ENCODE peak calls at places on chromosome 19, in nine cellular contexts. S is right lobe of liver, T is SK-N-SH, M is stomach, L is fibroblast of lung, J is HCT116, A is OCI-LY7, K is body of pancreas, W is tibial nerve. Z is an unnamed sample. For H3K36me3, the result is how much of the 10 kb centered on the place peaks cover.

GRCh38 chr19:31304877-31305312 is 44.3 kb downstream of the TSHZ3 start:
- DNase-seq in W (no peak), J (no peak), A (no peak), S (no peak), K (peak), L (peak), T (no peak), M (no peak), Z (no peak)

GRCh38 chr19:4018775-4019504 is 11.4 kb downstream of the PIAS4 start:
- DNase-seq in J (no peak), T (no peak), K (no peak), A (no peak), S (no peak), L (no peak), W (no peak), M (no peak), Z (no peak)

GRCh38 chr19:42479736-42480135 is 37.0 kb upstream of the CXCL17 start:
- DNase-seq in M (no peak), K (no peak), L (no peak), W (no peak), A (no peak), T (no peak), J (no peak), S (no peak), Z (no peak)

GRCh38 chr19:52428937-52429336 is at the start of gene ZNF534:
- DNase-seq in K (no peak), T (no peak), J (no peak), M (no peak), A (no peak), L (no peak), W (no peak), S (no peak), Z (no peak)

GRCh38 chr19:41987141-41987860 is 6.7 kb downstream of the ATP1A3 start:
- DNase-seq in M (no peak), L (no peak), T (no peak), J (no peak), S (no peak), W (no peak), A (no peak), K (no peak), Z (no peak)

GRCh38 chr19:10431943-10432735 is 11.8 kb downstream of the PDE4A start:
- DNase-seq in J (no peak), S (no peak), L (no peak), M (peak), K (peak), T (peak), W (no peak), A (no peak), Z (peak)

GRCh38 chr19:6639439-6639838 is 30.5 kb downstream of the TNFSF14 start:
- DNase-seq in T (no peak), W (no peak), A (no peak), S (no peak), K (no peak), M (no peak), J (no peak), L (no peak), Z (no peak)

GRCh38 chr19:31066385-31066784 is 282.9 kb downstream of the TSHZ3 start:
- DNase-seq in S (no peak), A (no peak), W (no peak), J (no peak), L (peak), M (no peak), K (peak), T (no peak), Z (no peak)

GRCh38 chr19:10921199-10921879 is 7.1 kb downstream of the YIPF2 start:
- DNase-seq in W (no peak), M (no peak), S (no peak), T (no peak), L (no peak), J (no peak), K (no peak), A (no peak), Z (no peak)

GRCh38 chr19:5961969-5962945 is 15.7 kb downstream of the RANBP3 start:
- DNase-seq in T (no peak), L (peak), M (peak), W (no peak), S (peak), A (peak), K (peak), J (no peak), Z (peak)

GRCh38 chr19:2575734-2576481 is 100.0 kb downstream of the GADD45B start:
- DNase-seq in S (peak), K (peak), W (peak), J (no peak), A (no peak), L (peak), T (peak), M (peak), Z (no peak)

GRCh38 chr19:2578391-2578826 is 102.5 kb downstream of the GADD45B start:
- DNase-seq in A (no peak), J (no peak), K (peak), W (no peak), M (peak), S (no peak), L (peak), T (no peak), Z (peak)

GRCh38 chr19:2578911-2579677 is 103.2 kb downstream of the GADD45B start:
- DNase-seq in J (peak), T (peak), M (peak), A (no peak), W (peak), L (peak), K (peak), S (peak), Z (peak)

GRCh38 chr19:2579678-2580280 is 103.9 kb downstream of the GADD45B start:
- DNase-seq in K (no peak), L (no peak), T (no peak), A (no peak), W (no peak), J (no peak), S (no peak), M (no peak), Z (no peak)

DNA sequence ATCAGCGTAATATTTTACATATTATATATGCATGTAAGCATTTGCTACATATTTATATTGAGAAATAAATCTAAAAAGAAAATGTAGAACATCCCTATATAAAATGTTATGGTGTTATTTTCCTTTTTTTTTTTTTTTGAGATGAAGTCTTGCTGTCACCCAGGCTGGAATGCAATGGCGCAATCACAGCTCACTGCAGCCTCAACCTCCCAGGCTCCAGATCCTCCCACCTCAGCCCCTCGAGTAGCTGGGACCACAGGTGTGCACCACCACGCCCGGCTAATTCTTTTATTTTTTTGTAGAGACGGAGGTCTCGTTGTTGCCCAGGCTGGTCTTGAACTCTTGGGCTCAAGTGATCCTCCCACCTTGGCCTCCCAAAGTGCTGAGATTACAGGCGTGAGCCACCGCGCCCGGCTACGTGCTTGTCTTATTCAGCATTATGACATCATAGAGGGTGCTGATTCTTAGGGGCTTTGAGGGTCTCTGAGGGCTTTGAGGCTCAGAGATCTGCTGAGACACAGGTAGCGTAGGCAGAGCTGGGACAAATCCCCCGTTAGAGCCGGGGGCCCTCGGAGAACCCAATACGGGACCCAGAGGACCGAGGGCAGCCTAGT is 101.9 kb downstream of the GADD45B start:
- DNase-seq in A (no peak), M (no peak), T (no peak), L (no peak), S (no peak), K (no peak), W (no peak), J (no peak), Z (no peak)
- H3K4me3 ChIP-seq in A (no peak), M (no peak), T (no peak), L (no peak), S (peak), K (no peak), W (no peak), J (peak), Z (no peak)

GRCh38 chr19:29774126-29774525 is 37.7 kb upstream of the CCNE1 start:
- DNase-seq in J (no peak), W (no peak), T (no peak), A (no peak), M (no peak), K (no peak), S (no peak), L (no peak), Z (no peak)

GRCh38 chr19:29775575-29775900 is 36.3 kb upstream of the CCNE1 start:
- DNase-seq in J (no peak), K (no peak), S (no peak), M (no peak), T (peak), A (no peak), W (no peak), L (no peak), Z (no peak)

GRCh38 chr19:29771708-29772415 is 39.9 kb upstream of the CCNE1 start:
- DNase-seq in K (peak), J (peak), T (peak), S (peak), L (peak), W (no peak), A (peak), M (peak), Z (peak)

GRCh38 chr19:29772696-29773095 is 39.1 kb upstream of the CCNE1 start:
- DNase-seq in W (no peak), S (no peak), L (no peak), A (no peak), T (no peak), M (no peak), K (no peak), J (no peak), Z (no peak)

GRCh38 chr19:29773141-29773540 is 38.6 kb upstream of the CCNE1 start:
- DNase-seq in K (no peak), W (no peak), J (no peak), S (no peak), M (no peak), T (no peak), L (no peak), A (no peak), Z (no peak)
- H3K27ac ChIP-seq in K (no peak), W (no peak), J (no peak), S (no peak), M (no peak), T (no peak), L (no peak), A (no peak), Z (no peak)

DNA sequence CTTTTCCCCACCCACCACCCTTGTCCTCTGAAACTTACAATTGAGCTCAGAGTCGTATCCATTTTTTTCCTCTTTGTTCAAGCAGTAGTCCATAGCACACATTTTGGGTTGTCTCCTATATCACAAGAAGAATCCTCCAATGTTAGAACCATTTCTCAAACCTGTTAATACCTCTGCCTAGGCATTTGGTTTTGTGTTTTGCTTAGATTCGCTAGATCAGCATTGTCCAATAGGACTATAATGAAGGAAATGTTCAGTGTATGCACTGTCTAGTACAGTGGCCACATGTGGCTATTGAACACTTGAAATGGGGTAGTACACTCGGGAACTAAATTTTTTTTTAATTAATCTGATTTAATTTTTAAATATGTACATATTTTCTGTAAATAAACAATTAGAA is 12.6 kb downstream of the DPY19L3 start:
- DNase-seq in K (no peak), M (no peak), A (no peak), T (no peak), S (no peak), J (no peak), W (no peak), L (no peak), Z (no peak)
- H3K36me3 ChIP-seq in K (under half), M (half or more), A (half or more), T (under half), S (under half), J (under half), W (half or more), L (under half), Z (under half)

DNA sequence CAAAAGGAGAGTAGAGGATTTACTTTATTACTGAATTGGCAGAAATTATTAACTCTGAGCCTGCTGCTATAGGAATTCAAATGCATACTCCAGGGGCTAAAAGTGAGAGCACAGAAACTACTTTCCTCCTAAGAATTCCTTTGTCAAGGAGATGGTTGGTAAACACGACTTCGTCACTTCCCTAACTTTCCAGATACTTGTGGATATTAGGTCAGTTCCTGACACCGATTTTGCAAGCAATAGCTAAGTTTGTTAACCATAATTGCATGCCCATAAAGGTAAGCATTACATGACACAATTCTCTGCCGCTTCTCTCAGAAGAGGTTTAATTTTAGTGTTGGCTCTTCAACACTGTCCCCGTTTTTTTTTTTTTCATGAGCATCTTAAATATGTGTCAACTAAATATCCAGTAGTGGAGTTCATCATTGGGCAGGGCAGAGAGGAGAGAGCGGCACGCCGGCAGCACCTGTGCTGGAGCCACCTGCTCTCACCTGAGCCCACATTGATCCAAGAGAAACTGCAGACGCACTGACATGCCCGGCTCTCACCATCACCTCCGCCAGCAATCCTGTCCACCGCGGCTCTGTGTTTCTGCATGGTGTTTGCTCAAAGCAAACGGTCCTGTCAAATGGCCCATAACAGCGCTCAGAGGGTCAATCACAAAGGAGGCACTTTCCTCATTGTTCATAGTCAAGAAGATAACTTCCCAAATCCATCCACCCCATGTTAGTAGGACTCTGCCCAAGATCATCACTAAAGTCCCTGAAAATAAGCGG is 2.6 kb downstream of the MED26 start:
- DNase-seq in S (no peak), A (no peak), L (no peak), J (no peak), M (no peak), W (no peak), T (no peak), K (no peak), Z (no peak)
- H3K4me3 ChIP-seq in S (no peak), A (no peak), L (no peak), J (no peak), M (no peak), W (no peak), T (no peak), K (no peak), Z (no peak)

DNA sequence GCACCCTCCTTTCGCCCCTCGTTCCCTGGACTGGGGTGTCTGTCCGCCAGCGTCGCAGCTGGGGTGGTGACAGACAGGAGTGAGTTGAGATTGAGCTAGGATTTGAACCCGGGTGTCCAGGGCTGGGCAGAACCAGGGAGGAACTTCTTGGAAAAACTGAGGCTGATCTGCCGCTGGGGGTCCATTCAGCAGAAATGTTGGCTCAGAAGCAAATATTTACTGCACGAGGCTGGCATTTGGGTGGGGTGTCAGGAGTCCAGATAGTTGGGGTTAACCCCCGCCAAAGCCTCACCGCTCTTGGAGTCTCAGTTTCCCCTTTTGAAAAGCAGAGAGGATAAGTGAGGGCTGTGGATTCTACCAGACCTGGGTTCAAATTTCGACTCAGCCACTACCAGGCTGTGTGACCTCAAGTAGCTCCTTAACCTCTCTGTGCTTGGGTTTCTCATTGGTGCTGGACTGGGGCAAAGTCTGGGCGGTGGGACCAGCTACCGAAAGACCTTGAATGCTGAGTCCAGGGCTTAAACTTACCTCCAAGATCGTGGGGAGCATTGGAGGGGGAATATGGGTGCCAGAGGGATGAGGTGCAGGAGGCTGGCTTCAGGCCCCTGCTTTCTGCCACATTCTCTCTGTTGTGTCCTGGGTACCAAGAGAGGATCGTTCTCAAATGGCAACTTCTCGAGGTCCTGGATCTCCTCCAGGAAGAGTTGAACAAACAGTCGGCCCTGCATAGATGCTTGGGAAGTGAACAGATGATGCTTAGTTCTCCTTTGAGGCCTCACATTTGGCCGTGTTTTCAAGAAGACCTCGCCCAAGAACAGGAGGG is 21.1 kb downstream of the MAST3 start:
- DNase-seq in J (no peak), T (no peak), M (no peak), W (no peak), L (peak), A (no peak), S (no peak), K (peak), Z (no peak)
- H3K27ac ChIP-seq in J (peak), T (no peak), M (peak), W (peak), L (no peak), A (peak), S (no peak), K (peak), Z (peak)

GRCh38 chr19:1117654-1118053 is 13.9 kb downstream of the GPX4 start:
- DNase-seq in T (no peak), J (no peak), L (no peak), K (no peak), S (no peak), A (no peak), W (no peak), M (no peak), Z (no peak)

GRCh38 chr19:1119475-1120217 is 15.9 kb downstream of the GPX4 start:
- DNase-seq in M (no peak), K (no peak), T (no peak), W (no peak), S (no peak), A (no peak), L (no peak), J (no peak), Z (no peak)

GRCh38 chr19:1121395-1121794 is 17.6 kb downstream of the GPX4 start:
- DNase-seq in A (no peak), T (no peak), S (no peak), W (no peak), M (no peak), J (no peak), L (no peak), K (no peak), Z (no peak)

GRCh38 chr19:1116726-1117581 is 13.2 kb downstream of the GPX4 start:
- DNase-seq in S (peak), K (no peak), J (no peak), M (no peak), W (no peak), T (no peak), A (no peak), L (no peak), Z (no peak)

DNA sequence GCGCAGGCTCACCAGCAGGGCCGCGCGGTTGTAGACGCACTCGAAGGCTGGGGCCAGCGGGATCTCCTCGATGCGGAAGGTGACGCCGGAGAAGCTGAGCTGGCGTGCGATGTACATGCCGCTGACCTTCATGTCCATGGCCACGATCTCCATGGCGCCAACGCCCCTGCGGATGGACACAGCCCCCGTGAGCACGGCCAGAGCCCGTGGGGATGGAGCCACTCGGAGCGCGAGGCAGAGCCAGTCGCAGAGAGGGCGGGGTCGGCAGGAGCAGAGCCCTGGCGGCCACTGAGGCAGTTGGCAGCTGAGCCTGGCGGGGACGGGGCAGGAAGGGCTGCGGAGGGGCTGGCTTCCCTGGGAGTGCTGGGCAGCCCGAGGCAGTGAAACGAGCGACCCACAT is 15.2 kb downstream of the GPX4 start:
- DNase-seq in A (no peak), W (no peak), T (no peak), J (no peak), K (no peak), L (no peak), S (peak), M (no peak), Z (no peak)
- H3K36me3 ChIP-seq in A (under half), W (half or more), T (under half), J (under half), K (under half), L (half or more), S (under half), M (half or more), Z (under half)

GRCh38 chr19:39831679-39832078 is 2.3 kb downstream of the DYRK1B start:
- DNase-seq in J (no peak), M (no peak), T (no peak), S (no peak), W (no peak), L (no peak), K (no peak), A (no peak), Z (no peak)

GRCh38 chr19:39833464-39834286 is at the start of gene DYRK1B:
- DNase-seq in S (peak), J (no peak), L (peak), W (peak), K (peak), A (peak), M (peak), T (peak), Z (peak)

GRCh38 chr19:39832341-39833083 is 1.4 kb downstream of the DYRK1B start:
- DNase-seq in W (no peak), S (no peak), J (no peak), K (no peak), L (no peak), M (no peak), T (no peak), A (no peak), Z (no peak)

GRCh38 chr19:39833160-39833463 is 850 bp downstream of the DYRK1B start:
- DNase-seq in M (no peak), K (no peak), S (no peak), A (no peak), W (no peak), L (no peak), T (no peak), J (no peak), Z (no peak)

DNA sequence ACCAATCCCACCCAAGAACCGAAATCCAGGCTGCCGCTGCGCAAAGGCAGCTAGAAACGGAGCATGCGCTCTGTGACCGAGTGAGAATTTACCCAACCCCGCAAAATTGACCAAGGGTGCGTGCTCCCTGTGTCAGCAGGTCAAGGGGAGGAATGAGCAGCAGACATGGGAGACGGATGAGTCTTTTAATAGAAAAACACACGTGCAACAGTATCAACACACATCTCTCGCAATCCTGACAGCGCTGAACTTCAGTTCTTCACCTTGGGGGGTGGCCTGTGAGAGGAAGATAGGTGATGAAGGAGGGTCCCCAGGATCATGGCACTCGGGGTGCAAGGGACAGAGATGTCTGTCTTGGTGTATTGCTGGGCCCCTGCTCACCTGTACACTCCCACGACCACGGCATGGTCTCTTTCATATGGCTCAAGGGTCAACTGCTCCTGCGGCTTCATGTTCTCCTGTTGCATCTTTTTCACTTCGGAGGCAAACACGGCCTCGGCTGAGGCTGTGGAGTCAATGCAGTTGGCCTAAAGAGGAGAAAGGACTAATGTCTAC is 402 bp upstream of the DYRK1B start:
- DNase-seq in K (no peak), S (no peak), L (no peak), J (no peak), M (no peak), A (no peak), T (no peak), W (no peak), Z (no peak)
- H3K4me3 ChIP-seq in K (no peak), S (peak), L (peak), J (no peak), M (peak), A (peak), T (peak), W (peak), Z (peak)